ENCODE peak calls at places on chromosome 3, in six cellular contexts. One of them, this sample, is unnamed.

GRCh38 chr3:179186426-179186825 is 38.3 kb downstream of the PIK3CA start:
- DNase-seq in ascending aorta: no peak
- DNase-seq in GM12865: no peak
- DNase-seq in ovary: no peak
- DNase-seq in lower lobe of right lung: no peak
- DNase-seq in gastrocnemius medialis: no peak
- DNase-seq in this sample: no peak

GRCh38 chr3:69411331-69411730 is 25.4 kb upstream of the FRMD4B start:
- DNase-seq in lower lobe of right lung: no peak
- DNase-seq in ovary: no peak
- DNase-seq in gastrocnemius medialis: no peak
- DNase-seq in GM12865: no peak
- DNase-seq in ascending aorta: no peak
- DNase-seq in this sample: no peak

GRCh38 chr3:195226900-195227447 is 44.0 kb downstream of the XXYLT1 start:
- DNase-seq in GM12865: no peak
- DNase-seq in gastrocnemius medialis: no peak
- DNase-seq in ovary: peak
- DNase-seq in lower lobe of right lung: no peak
- DNase-seq in ascending aorta: no peak
- DNase-seq in this sample: peak

GRCh38 chr3:54773251-54773650 is 154.6 kb downstream of the LRTM1 start:
- DNase-seq in lower lobe of right lung: no peak
- DNase-seq in gastrocnemius medialis: no peak
- DNase-seq in ovary: no peak
- DNase-seq in GM12865: no peak
- DNase-seq in ascending aorta: no peak
- DNase-seq in this sample: no peak

GRCh38 chr3:16896094-16896627 is 11.4 kb downstream of the PLCL2 start:
- DNase-seq in ascending aorta: no peak
- DNase-seq in ovary: no peak
- DNase-seq in gastrocnemius medialis: no peak
- DNase-seq in lower lobe of right lung: no peak
- DNase-seq in GM12865: no peak
- DNase-seq in this sample: no peak

GRCh38 chr3:16759227-16759903 is 125.4 kb upstream of the PLCL2 start:
- DNase-seq in GM12865: no peak
- DNase-seq in ovary: no peak
- DNase-seq in lower lobe of right lung: no peak
- DNase-seq in ascending aorta: no peak
- DNase-seq in gastrocnemius medialis: no peak
- DNase-seq in this sample: no peak

GRCh38 chr3:127525373-127525772 is 65.2 kb downstream of the TPRA1 start:
- DNase-seq in ascending aorta: no peak
- DNase-seq in ovary: no peak
- DNase-seq in GM12865: no peak
- DNase-seq in gastrocnemius medialis: no peak
- DNase-seq in lower lobe of right lung: no peak
- DNase-seq in this sample: no peak

GRCh38 chr3:53493997-53494791 is at the start of gene CACNA1D:
- DNase-seq in gastrocnemius medialis: no peak
- DNase-seq in ascending aorta: no peak
- DNase-seq in GM12865: no peak
- DNase-seq in lower lobe of right lung: peak
- DNase-seq in ovary: peak
- DNase-seq in this sample: no peak

GRCh38 chr3:180017846-180018245 is 18.9 kb downstream of the PEX5L start:
- DNase-seq in ascending aorta: no peak
- DNase-seq in GM12865: no peak
- DNase-seq in ovary: no peak
- DNase-seq in gastrocnemius medialis: no peak
- DNase-seq in lower lobe of right lung: no peak
- DNase-seq in this sample: no peak

GRCh38 chr3:167884481-167884880 is 149.0 kb downstream of the SERPINI1 start:
- DNase-seq in GM12865: no peak
- DNase-seq in gastrocnemius medialis: no peak
- DNase-seq in ascending aorta: no peak
- DNase-seq in ovary: no peak
- DNase-seq in lower lobe of right lung: no peak
- DNase-seq in this sample: no peak

GRCh38 chr3:23320586-23321570 is 117.8 kb downstream of the UBE2E2 start:
- DNase-seq in gastrocnemius medialis: no peak
- DNase-seq in GM12865: no peak
- DNase-seq in ascending aorta: no peak
- DNase-seq in lower lobe of right lung: no peak
- DNase-seq in ovary: no peak
- DNase-seq in this sample: no peak

GRCh38 chr3:87120850-87121249 is 106.3 kb upstream of the CHMP2B start:
- DNase-seq in ovary: no peak
- DNase-seq in lower lobe of right lung: no peak
- DNase-seq in gastrocnemius medialis: no peak
- DNase-seq in ascending aorta: no peak
- DNase-seq in GM12865: no peak
- DNase-seq in this sample: no peak

GRCh38 chr3:13655074-13655913 is 106.4 kb downstream of the FBLN2 start:
- DNase-seq in gastrocnemius medialis: no peak
- DNase-seq in lower lobe of right lung: no peak
- DNase-seq in ovary: peak
- DNase-seq in ascending aorta: no peak
- DNase-seq in GM12865: no peak
- DNase-seq in this sample: no peak

GRCh38 chr3:31567036-31567435 is 34.3 kb downstream of the STT3B start:
- DNase-seq in gastrocnemius medialis: no peak
- DNase-seq in ascending aorta: no peak
- DNase-seq in lower lobe of right lung: no peak
- DNase-seq in ovary: no peak
- DNase-seq in GM12865: peak
- DNase-seq in this sample: no peak

GRCh38 chr3:54604495-54604894 is 323.4 kb downstream of the LRTM1 start:
- DNase-seq in ovary: no peak
- DNase-seq in GM12865: no peak
- DNase-seq in lower lobe of right lung: no peak
- DNase-seq in gastrocnemius medialis: no peak
- DNase-seq in ascending aorta: no peak
- DNase-seq in this sample: no peak

GRCh38 chr3:150372320-150373118 is 35.6 kb upstream of the TSC22D2 start:
- DNase-seq in GM12865: peak
- DNase-seq in gastrocnemius medialis: no peak
- DNase-seq in ovary: no peak
- DNase-seq in lower lobe of right lung: no peak
- DNase-seq in ascending aorta: no peak
- DNase-seq in this sample: no peak

GRCh38 chr3:150367771-150368170 is 40.3 kb upstream of the TSC22D2 start:
- DNase-seq in lower lobe of right lung: no peak
- DNase-seq in gastrocnemius medialis: no peak
- DNase-seq in GM12865: no peak
- DNase-seq in ovary: no peak
- DNase-seq in ascending aorta: no peak
- DNase-seq in this sample: no peak

GRCh38 chr3:150371741-150372254 is 36.3 kb upstream of the TSC22D2 start:
- DNase-seq in GM12865: no peak
- DNase-seq in lower lobe of right lung: no peak
- DNase-seq in gastrocnemius medialis: peak
- DNase-seq in ovary: peak
- DNase-seq in ascending aorta: peak
- DNase-seq in this sample: no peak

GRCh38 chr3:150370982-150371381 is 37.1 kb upstream of the TSC22D2 start:
- DNase-seq in gastrocnemius medialis: no peak
- DNase-seq in ovary: no peak
- DNase-seq in ascending aorta: no peak
- DNase-seq in GM12865: no peak
- DNase-seq in lower lobe of right lung: no peak
- DNase-seq in this sample: no peak

GRCh38 chr3:150370129-150370602 is 37.9 kb upstream of the TSC22D2 start:
- DNase-seq in lower lobe of right lung: no peak
- DNase-seq in gastrocnemius medialis: no peak
- DNase-seq in ovary: no peak
- DNase-seq in GM12865: no peak
- DNase-seq in ascending aorta: peak
- DNase-seq in this sample: no peak
- TF ChIP-seq CTCF in lower lobe of right lung: no peak
- TF ChIP-seq CTCF in gastrocnemius medialis: no peak
- TF ChIP-seq CTCF in ovary: no peak
- TF ChIP-seq CTCF in GM12865: no peak
- TF ChIP-seq CTCF in ascending aorta: peak
- TF ChIP-seq CTCF in this sample: no peak

DNA sequence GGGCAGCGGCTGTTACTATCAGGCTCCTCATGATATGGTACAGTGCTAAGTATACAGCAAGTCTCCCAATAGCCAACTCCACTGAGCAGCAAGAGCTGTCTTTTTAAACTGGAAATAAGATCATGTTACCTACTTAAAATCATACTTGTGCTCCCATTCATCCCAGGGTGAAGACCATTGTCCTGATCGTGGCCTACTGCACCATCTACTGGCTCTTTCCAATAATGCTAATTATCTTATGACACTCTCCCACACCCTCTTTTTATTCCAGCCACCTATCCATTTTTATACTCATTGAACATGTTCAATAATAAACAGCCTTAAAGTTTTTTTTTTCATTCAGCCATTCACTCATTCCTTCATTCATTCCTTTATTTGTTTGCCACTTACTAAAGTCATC is 117.7 kb downstream of the GBE1 start:
- DNase-seq in gastrocnemius medialis: no peak
- DNase-seq in GM12865: peak
- DNase-seq in ovary: no peak
- DNase-seq in lower lobe of right lung: no peak
- DNase-seq in ascending aorta: no peak
- DNase-seq in this sample: no peak
- TF ChIP-seq CTCF in gastrocnemius medialis: no peak
- TF ChIP-seq CTCF in GM12865: no peak
- TF ChIP-seq CTCF in ovary: no peak
- TF ChIP-seq CTCF in lower lobe of right lung: peak
- TF ChIP-seq CTCF in ascending aorta: no peak
- TF ChIP-seq CTCF in this sample: no peak

GRCh38 chr3:100709840-100710235 is 544 bp downstream of the TFG start:
- DNase-seq in ovary: peak
- DNase-seq in gastrocnemius medialis: no peak
- DNase-seq in ascending aorta: peak
- DNase-seq in lower lobe of right lung: peak
- DNase-seq in GM12865: peak
- DNase-seq in this sample: no peak
- TF ChIP-seq CTCF in ovary: no peak
- TF ChIP-seq CTCF in gastrocnemius medialis: no peak
- TF ChIP-seq CTCF in ascending aorta: no peak
- TF ChIP-seq CTCF in lower lobe of right lung: no peak
- TF ChIP-seq CTCF in GM12865: no peak
- TF ChIP-seq CTCF in this sample: no peak

DNA sequence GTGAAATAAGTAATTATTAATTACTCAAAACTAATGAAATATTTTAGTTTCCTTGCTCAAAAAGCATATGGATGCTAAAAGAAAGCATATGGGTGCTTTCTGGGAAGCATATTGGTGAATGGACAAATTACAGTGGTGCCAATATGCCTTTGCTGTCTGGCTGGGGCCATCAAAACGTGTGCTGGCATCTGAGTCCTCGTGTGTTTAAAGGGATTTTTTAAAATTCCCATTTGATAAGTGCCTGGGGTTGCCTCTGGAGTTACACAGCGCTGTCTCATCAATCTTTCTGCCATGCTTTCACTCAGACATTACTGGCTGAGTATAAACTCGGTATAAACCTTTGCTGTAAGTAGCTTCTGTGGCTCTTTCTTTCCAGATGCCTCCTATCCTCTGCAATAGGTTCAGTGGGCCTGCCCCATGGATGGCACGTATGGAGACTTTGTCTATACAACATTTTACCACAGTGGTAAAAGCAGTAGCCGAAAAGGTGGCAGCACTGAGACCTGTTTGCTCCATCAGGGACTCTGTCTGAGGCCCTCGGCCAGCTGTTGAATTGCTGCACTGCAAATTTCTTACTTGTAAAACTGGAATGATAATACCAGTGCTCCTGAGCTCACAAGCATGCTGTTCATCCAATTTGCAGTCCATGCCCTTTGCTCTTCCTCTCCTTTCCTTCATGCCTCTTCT is 195.5 kb downstream of the LPP start:
- DNase-seq in GM12865: peak
- DNase-seq in gastrocnemius medialis: no peak
- DNase-seq in ovary: no peak
- DNase-seq in lower lobe of right lung: no peak
- DNase-seq in ascending aorta: no peak
- DNase-seq in this sample: no peak
- TF ChIP-seq CTCF in GM12865: no peak
- TF ChIP-seq CTCF in gastrocnemius medialis: no peak
- TF ChIP-seq CTCF in ovary: no peak
- TF ChIP-seq CTCF in lower lobe of right lung: no peak
- TF ChIP-seq CTCF in ascending aorta: no peak
- TF ChIP-seq CTCF in this sample: no peak

DNA sequence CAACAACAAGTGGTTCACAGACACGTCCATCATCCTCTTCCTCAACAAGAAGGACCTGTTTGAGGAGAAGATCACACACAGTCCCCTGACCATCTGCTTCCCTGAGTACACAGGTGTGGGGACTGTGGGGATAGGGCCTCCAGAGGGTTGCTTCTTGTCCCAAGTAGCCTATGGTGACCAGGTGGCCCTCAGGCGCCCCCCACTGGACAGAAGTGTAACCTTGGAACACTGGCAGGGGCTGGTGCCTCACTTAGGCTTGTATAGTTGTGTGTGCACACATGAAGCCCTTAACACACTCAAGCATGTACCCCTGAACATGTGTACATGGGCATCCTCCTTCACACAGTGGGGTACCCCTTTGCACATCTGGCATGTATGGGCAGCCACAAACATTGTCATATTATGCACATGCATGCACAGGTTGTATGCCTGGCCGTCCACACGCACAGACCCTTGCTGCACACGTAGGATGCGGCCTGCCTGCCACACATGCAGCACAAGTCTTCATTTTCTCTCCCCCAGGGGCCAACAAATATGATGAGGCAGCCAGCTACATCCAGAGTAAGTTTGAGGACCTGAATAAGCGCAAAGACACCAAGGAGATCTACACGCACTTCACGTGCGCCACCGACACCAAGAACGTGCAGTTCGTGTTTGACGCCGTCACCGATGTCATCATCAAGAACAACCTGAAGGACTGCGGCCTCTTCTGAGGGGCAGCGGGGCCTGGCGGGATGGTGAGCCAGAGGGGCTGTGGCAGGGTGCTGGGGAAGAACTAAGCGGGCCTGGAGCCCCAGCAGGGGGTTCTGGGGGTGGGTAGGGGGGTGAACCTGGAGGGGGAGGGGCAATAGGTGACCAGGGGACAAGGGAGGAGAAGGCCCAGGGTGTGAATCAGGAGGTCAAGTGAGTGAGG is 11.7 kb upstream of the SEMA3B start:
- DNase-seq in lower lobe of right lung: no peak
- DNase-seq in GM12865: peak
- DNase-seq in ascending aorta: no peak
- DNase-seq in ovary: peak
- DNase-seq in gastrocnemius medialis: no peak
- DNase-seq in this sample: no peak
- TF ChIP-seq CTCF in lower lobe of right lung: peak
- TF ChIP-seq CTCF in GM12865: peak
- TF ChIP-seq CTCF in ascending aorta: peak
- TF ChIP-seq CTCF in ovary: no peak
- TF ChIP-seq CTCF in gastrocnemius medialis: peak
- TF ChIP-seq CTCF in this sample: no peak

DNA sequence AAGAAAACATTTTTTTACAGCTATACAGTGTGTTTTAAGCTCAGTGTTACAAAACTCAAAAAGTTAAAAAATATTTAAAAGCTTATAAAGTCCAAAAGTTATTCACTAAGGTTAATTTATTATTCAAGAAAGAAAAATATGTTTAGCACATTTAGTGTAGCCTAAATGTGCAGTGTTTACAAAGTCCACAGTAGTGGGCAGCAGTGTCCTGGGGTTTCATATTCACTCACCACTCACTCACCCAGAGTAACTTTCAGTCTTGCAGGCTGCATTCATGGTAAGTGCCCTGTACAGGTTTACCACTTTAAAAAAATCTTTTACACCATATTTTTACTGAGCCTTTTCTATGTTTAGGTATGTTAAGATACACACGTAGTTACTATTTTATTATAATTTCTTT is 300.2 kb upstream of the TRIM42 start:
- DNase-seq in GM12865: no peak
- DNase-seq in lower lobe of right lung: no peak
- DNase-seq in ovary: no peak
- DNase-seq in gastrocnemius medialis: no peak
- DNase-seq in ascending aorta: no peak
- DNase-seq in this sample: no peak
- TF ChIP-seq CTCF in GM12865: no peak
- TF ChIP-seq CTCF in lower lobe of right lung: no peak
- TF ChIP-seq CTCF in ovary: no peak
- TF ChIP-seq CTCF in gastrocnemius medialis: no peak
- TF ChIP-seq CTCF in ascending aorta: no peak
- TF ChIP-seq CTCF in this sample: no peak